ENCODE peak calls at places on chromosomes 4 and X, in eight cellular contexts. S, O, J, U, W, F, Q and Z are unnamed samples.

GRCh38 chr4:122873752-122874151 is 47.1 kb downstream of the FGF2 start:
- DNase-seq in S (peak; percentile 15), O (no peak), J (no peak), U (no peak), W (peak; percentile 88), F (no peak), Q (no peak), Z (no peak)

GRCh38 chr4:176499518-176499917 is 179.8 kb downstream of the SPCS3 start:
- DNase-seq in S (no peak), O (no peak), J (no peak), U (no peak), W (peak; percentile 77), F (no peak), Q (no peak), Z (no peak)

GRCh38 chr4:106266201-106266600 is 49.8 kb downstream of the TBCK start:
- DNase-seq in S (peak; percentile 61), O (no peak), J (no peak), U (no peak), W (peak; percentile 68), F (no peak), Q (no peak), Z (no peak)

GRCh38 chr4:75036046-75036445 is 103.1 kb downstream of the PARM1 start:
- DNase-seq in S (no peak), O (no peak), J (no peak), U (no peak), W (no peak), F (no peak), Q (no peak), Z (no peak)

GRCh38 chr4:41541697-41542096 is 3.7 kb downstream of the LIMCH1 start:
- DNase-seq in S (peak; percentile 8), O (no peak), J (no peak), U (no peak), W (no peak), F (no peak), Q (no peak), Z (no peak)

GRCh38 chr4:74715731-74716435 is 78.4 kb downstream of the BTC start:
- DNase-seq in S (no peak), O (no peak), J (no peak), U (no peak), W (no peak), F (no peak), Q (no peak), Z (no peak)

GRCh38 chr4:153131478-153132069 is 72.7 kb upstream of the TRIM2 start:
- DNase-seq in S (no peak), O (no peak), J (no peak), U (no peak), W (no peak), F (no peak), Q (no peak), Z (no peak)

GRCh38 chrX:38312436-38312835 is 14.9 kb downstream of the RPGR start:
- DNase-seq in S (no peak), O (no peak), J (no peak), U (no peak), W (peak; percentile 84), F (no peak), Q (no peak), Z (no peak)

GRCh38 chrX:136200466-136200865 is 50.7 kb downstream of the MAP7D3 start:
- DNase-seq in S (no peak), O (no peak), J (no peak), U (no peak), W (peak; percentile 58), F (peak; percentile 31), Q (no peak), Z (no peak)

GRCh38 chrX:31397119-31397518 is 325.3 kb upstream of the FTHL17 start:
- DNase-seq in S (no peak), O (no peak), J (no peak), U (no peak), W (peak; percentile 83), F (no peak), Q (no peak), Z (no peak)

GRCh38 chr4:7336732-7337131 is 98.0 kb downstream of the PSAPL1 start:
- DNase-seq in S (no peak), O (no peak), J (no peak), U (no peak), W (no peak), F (no peak), Q (peak; percentile 73), Z (no peak)

GRCh38 chr4:2852481-2852881 is 8.8 kb downstream of the ADD1 start:
- DNase-seq in S (no peak), O (no peak), J (no peak), U (no peak), W (no peak), F (no peak), Q (peak; percentile 61), Z (no peak)

GRCh38 chr4:92304073-92304472 is 307 bp downstream of the GRID2 start:
- DNase-seq in S (no peak), O (no peak), J (no peak), U (no peak), W (no peak), F (no peak), Q (peak; percentile 44), Z (no peak)

GRCh38 chrX:24619647-24620046 is 27.5 kb downstream of the PCYT1B start:
- DNase-seq in S (peak; percentile 65), O (no peak), J (no peak), U (peak; percentile 46), W (peak; percentile 38), F (no peak), Q (no peak), Z (peak; percentile 60)

GRCh38 chr4:41384992-41385391 is 128.3 kb downstream of the UCHL1 start:
- DNase-seq in S (no peak), O (no peak), J (peak; percentile 75), U (peak; percentile 94), W (no peak), F (peak; percentile 77), Q (peak; percentile 77), Z (peak; percentile 89)

GRCh38 chr4:187179086-187180070 is 455.7 kb upstream of the FAT1 start:
- DNase-seq in S (no peak), O (no peak), J (no peak), U (no peak), W (peak; percentile 6), F (no peak), Q (no peak), Z (no peak)

GRCh38 chr4:16908377-16909021 is 10.1 kb upstream of the LDB2 start:
- DNase-seq in S (no peak), O (no peak), J (no peak), U (no peak), W (no peak), F (no peak), Q (no peak), Z (no peak)

GRCh38 chr4:16912896-16913295 is 14.5 kb upstream of the LDB2 start:
- DNase-seq in S (no peak), O (no peak), J (no peak), U (no peak), W (no peak), F (no peak), Q (no peak), Z (no peak)

GRCh38 chr4:16914208-16914607 is 15.8 kb upstream of the LDB2 start:
- DNase-seq in S (no peak), O (no peak), J (no peak), U (no peak), W (peak; percentile 34), F (no peak), Q (no peak), Z (peak; percentile 40)

GRCh38 chr4:16909245-16909644 is 10.8 kb upstream of the LDB2 start:
- DNase-seq in S (no peak), O (no peak), J (no peak), U (no peak), W (no peak), F (no peak), Q (no peak), Z (no peak)
- H3K4me3 ChIP-seq in S (no peak overlapping the region), O (no peak overlapping the region), J (no peak overlapping the region), U (no peak overlapping the region), W (no peak overlapping the region), F (no peak overlapping the region), Q (no peak overlapping the region), Z (no peak overlapping the region)

DNA sequence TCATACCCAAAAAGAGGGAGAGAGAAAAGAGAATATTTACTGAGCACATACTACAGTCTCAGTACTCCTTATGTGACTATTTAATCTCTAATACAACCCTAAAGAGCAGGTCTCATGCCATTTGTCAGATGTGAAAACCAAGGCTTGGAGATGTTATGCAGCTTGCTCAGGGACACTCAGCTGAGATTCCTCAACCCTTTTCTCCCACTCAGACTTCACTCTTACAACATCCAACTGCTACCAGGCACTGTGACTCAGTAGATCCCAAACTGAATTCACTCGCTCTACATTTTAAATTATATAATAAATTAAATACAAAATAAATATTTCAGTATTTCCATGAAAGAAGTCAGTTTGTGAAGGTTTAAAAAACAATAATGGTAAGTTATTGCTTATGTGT is 53.7 kb downstream of the TSPAN5 start:
- DNase-seq in S (no peak), O (no peak), J (no peak), U (no peak), W (no peak), F (no peak), Q (no peak), Z (no peak)
- H3K4me3 ChIP-seq in S (no peak overlapping the region), O (no peak overlapping the region), J (no peak overlapping the region), U (no peak overlapping the region), W (no peak overlapping the region), F (no peak overlapping the region), Q (no peak overlapping the region), Z (no peak overlapping the region)

DNA sequence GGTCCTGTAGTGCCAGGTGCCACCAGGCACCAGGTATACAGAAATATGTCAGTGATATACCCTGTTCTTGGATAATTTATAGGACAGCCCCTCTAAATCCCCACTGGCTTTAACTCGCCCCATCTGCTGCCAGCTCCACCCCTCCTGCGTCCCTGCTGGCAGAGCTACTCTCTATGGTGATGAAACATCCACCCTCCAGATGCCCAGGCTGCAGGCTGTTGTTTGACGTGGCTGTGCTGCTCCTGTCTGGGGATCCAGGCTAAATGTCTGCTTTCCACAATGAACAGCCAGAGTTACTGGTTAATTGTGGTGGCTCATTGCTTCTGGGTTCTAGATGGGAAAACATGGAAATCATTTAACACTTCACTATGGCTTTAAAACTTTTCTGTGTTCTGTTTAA is 12.9 kb downstream of the NHSL2 start:
- DNase-seq in S (no peak), O (no peak), J (peak; percentile 79), U (peak; percentile 49), W (no peak), F (no peak), Q (no peak), Z (peak; percentile 21)
- H3K4me3 ChIP-seq in S (no peak overlapping the region), O (no peak overlapping the region), J (no peak overlapping the region), U (no peak overlapping the region), W (no peak overlapping the region), F (no peak overlapping the region), Q (no peak overlapping the region), Z (no peak overlapping the region)

GRCh38 chr4:10960386-10960785 is 275.8 kb upstream of the CLNK start:
- DNase-seq in S (no peak), O (peak; percentile 77), J (no peak), U (no peak), W (no peak), F (no peak), Q (no peak), Z (no peak)

GRCh38 chr4:10965196-10965595 is 280.6 kb upstream of the CLNK start:
- DNase-seq in S (no peak), O (peak; percentile 66), J (no peak), U (no peak), W (no peak), F (no peak), Q (no peak), Z (no peak)

GRCh38 chr4:10963958-10964705 is 279.6 kb upstream of the CLNK start:
- DNase-seq in S (no peak), O (peak; percentile 24), J (no peak), U (no peak), W (no peak), F (no peak), Q (no peak), Z (no peak)

GRCh38 chr4:10958226-10958856 is 273.8 kb upstream of the CLNK start:
- DNase-seq in S (no peak), O (peak; percentile 31), J (no peak), U (no peak), W (no peak), F (no peak), Q (no peak), Z (no peak)

GRCh38 chr4:10962246-10962645 is 277.7 kb upstream of the CLNK start:
- DNase-seq in S (no peak), O (peak; percentile 55), J (no peak), U (no peak), W (no peak), F (no peak), Q (no peak), Z (no peak)
- H3K4me3 ChIP-seq in S (no peak overlapping the region), O (no peak overlapping the region), J (no peak overlapping the region), U (no peak overlapping the region), W (no peak overlapping the region), F (no peak overlapping the region), Q (no peak overlapping the region), Z (no peak overlapping the region)